ENCODE peak calls at places on chromosomes 7 and 10, in ten cellular contexts. A, G, Q, N, H, U, B, S, F and I are unnamed samples.

GRCh38 chr10:35364808-35365207 is 28.5 kb downstream of the CCNY start:
- DNase-seq in A (no peak), G (no peak), Q (no peak), N (no peak), H (no peak), U (no peak), B (no peak), S (no peak), F (no peak), I (no peak)

GRCh38 chr7:12385364-12385786 is 18.3 kb downstream of the VWDE start:
- DNase-seq in A (no peak), G (no peak), Q (no peak), N (no peak), H (peak), U (no peak), B (no peak), S (no peak), F (no peak), I (no peak)

GRCh38 chr10:123942114-123942513 is 50.5 kb upstream of the CPXM2 start:
- DNase-seq in A (no peak), G (no peak), Q (no peak), N (no peak), H (no peak), U (no peak), B (no peak), S (no peak), F (no peak), I (no peak)

GRCh38 chr10:42491001-42491592 is 147.3 kb downstream of the ZNF33B start:
- DNase-seq in A (no peak), G (no peak), Q (no peak), N (no peak), H (no peak), U (peak), B (no peak), S (peak), F (no peak), I (no peak)

GRCh38 chr7:130397056-130397455 is 16.8 kb downstream of the CPA1 start:
- DNase-seq in A (no peak), G (no peak), Q (peak), N (no peak), H (no peak), U (no peak), B (no peak), S (no peak), F (no peak), I (no peak)

GRCh38 chr10:17147884-17148494 is 18.4 kb upstream of the CUBN start:
- DNase-seq in A (no peak), G (no peak), Q (no peak), N (no peak), H (no peak), U (peak), B (no peak), S (no peak), F (peak), I (no peak)

GRCh38 chr10:101829561-101830315 is 11.5 kb upstream of the OGA start:
- DNase-seq in A (no peak), G (no peak), Q (no peak), N (peak), H (no peak), U (no peak), B (no peak), S (no peak), F (no peak), I (peak)

GRCh38 chr7:33981686-33982424 is 76.5 kb downstream of the BMPER start:
- DNase-seq in A (no peak), G (no peak), Q (no peak), N (no peak), H (no peak), U (peak), B (no peak), S (no peak), F (no peak), I (no peak)

GRCh38 chr10:59290448-59290847 is 71.9 kb downstream of the FAM13C start:
- DNase-seq in A (no peak), G (no peak), Q (no peak), N (no peak), H (no peak), U (no peak), B (no peak), S (peak), F (no peak), I (no peak)

GRCh38 chr10:91798736-91799579 is 732 bp downstream of the TNKS2 start:
- DNase-seq in A (peak), G (peak), Q (no peak), N (peak), H (peak), U (peak), B (peak), S (peak), F (peak), I (no peak)

GRCh38 chr7:7271094-7271874 is 88.9 kb downstream of the C1GALT1 start:
- DNase-seq in A (no peak), G (peak), Q (no peak), N (no peak), H (no peak), U (no peak), B (no peak), S (no peak), F (peak), I (no peak)

GRCh38 chr7:47546728-47547494 is 35.0 kb downstream of the TNS3 start:
- DNase-seq in A (no peak), G (no peak), Q (no peak), N (no peak), H (no peak), U (no peak), B (no peak), S (no peak), F (no peak), I (no peak)

GRCh38 chr7:7923818-7924217 is 44.8 kb upstream of the GLCCI1 start:
- DNase-seq in A (no peak), G (no peak), Q (no peak), N (no peak), H (no peak), U (no peak), B (no peak), S (no peak), F (no peak), I (no peak)

GRCh38 chr10:32112055-32112454 is 55.8 kb upstream of the KIF5B start:
- DNase-seq in A (no peak), G (no peak), Q (peak), N (no peak), H (no peak), U (peak), B (no peak), S (peak), F (peak), I (no peak)

GRCh38 chr10:132132391-132132841 is 54.3 kb upstream of the DPYSL4 start:
- DNase-seq in A (no peak), G (no peak), Q (no peak), N (no peak), H (no peak), U (no peak), B (no peak), S (no peak), F (no peak), I (no peak)

GRCh38 chr10:72226418-72227027 is 10.4 kb upstream of the ASCC1 start:
- DNase-seq in A (no peak), G (no peak), Q (no peak), N (no peak), H (no peak), U (no peak), B (no peak), S (no peak), F (no peak), I (no peak)

GRCh38 chr7:45937862-45938261 is 16.8 kb upstream of the IGFBP3 start:
- DNase-seq in A (no peak), G (no peak), Q (no peak), N (no peak), H (no peak), U (no peak), B (no peak), S (no peak), F (no peak), I (no peak)

GRCh38 chr10:5529702-5530411 is 5.1 kb downstream of the CALML3 start:
- DNase-seq in A (no peak), G (no peak), Q (no peak), N (no peak), H (no peak), U (no peak), B (no peak), S (no peak), F (no peak), I (no peak)

DNA sequence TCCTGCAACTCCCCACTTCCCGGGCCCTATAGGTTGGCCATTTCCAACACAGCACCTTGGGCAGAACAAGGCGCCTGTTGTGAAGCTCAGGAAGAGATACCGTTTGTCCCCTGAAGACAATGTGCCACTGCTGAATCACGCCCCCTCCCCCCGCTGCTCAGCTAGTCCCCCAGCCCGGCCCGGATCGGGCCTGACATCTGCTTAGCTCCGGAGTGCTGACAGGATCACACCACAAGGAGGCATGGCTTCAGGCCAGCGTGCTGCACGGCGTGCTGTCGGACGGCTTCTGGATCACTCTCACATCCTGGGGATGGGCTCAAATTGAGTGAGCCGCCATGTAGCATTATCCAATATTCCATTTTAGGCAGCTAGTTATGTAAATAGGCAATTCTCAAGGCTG is 62.1 kb upstream of the EFCAB10 start:
- DNase-seq in A (no peak), G (no peak), Q (no peak), N (no peak), H (peak), U (no peak), B (no peak), S (no peak), F (no peak), I (no peak)
- TF ChIP-seq CTCF in A (no peak), G (no peak), Q (peak), N (no peak), H (peak), U (no peak), B (no peak), S (no peak), F (no peak), I (no peak)

GRCh38 chr10:116106611-116107010 is 166.4 kb downstream of the GFRA1 start:
- DNase-seq in A (no peak), G (no peak), Q (no peak), N (no peak), H (no peak), U (no peak), B (no peak), S (no peak), F (no peak), I (no peak)

GRCh38 chr10:116108106-116108505 is 164.9 kb downstream of the GFRA1 start:
- DNase-seq in A (no peak), G (no peak), Q (no peak), N (no peak), H (no peak), U (no peak), B (no peak), S (no peak), F (no peak), I (no peak)

GRCh38 chr10:116101616-116102015 is 171.4 kb downstream of the GFRA1 start:
- DNase-seq in A (no peak), G (no peak), Q (no peak), N (no peak), H (no peak), U (peak), B (no peak), S (no peak), F (peak), I (no peak)

GRCh38 chr10:116104210-116104932 is 168.6 kb downstream of the GFRA1 start:
- DNase-seq in A (no peak), G (no peak), Q (no peak), N (no peak), H (no peak), U (no peak), B (no peak), S (no peak), F (no peak), I (no peak)

GRCh38 chr10:116105259-116105658 is 167.7 kb downstream of the GFRA1 start:
- DNase-seq in A (no peak), G (no peak), Q (no peak), N (no peak), H (no peak), U (no peak), B (no peak), S (no peak), F (no peak), I (no peak)
- TF ChIP-seq CTCF in A (no peak), G (no peak), Q (no peak), N (no peak), H (no peak), U (no peak), B (no peak), S (no peak), F (no peak), I (no peak)

GRCh38 chr10:120039066-120039465 is 146.5 kb downstream of the SEC23IP start:
- DNase-seq in A (no peak), G (no peak), Q (no peak), N (no peak), H (no peak), U (no peak), B (no peak), S (no peak), F (no peak), I (no peak)
- TF ChIP-seq CTCF in A (no peak), G (no peak), Q (no peak), N (no peak), H (no peak), U (no peak), B (no peak), S (no peak), F (no peak), I (no peak)

GRCh38 chr7:107047902-107048782 is 3.6 kb downstream of the PRKAR2B start:
- DNase-seq in A (no peak), G (no peak), Q (no peak), N (no peak), H (no peak), U (peak), B (no peak), S (peak), F (peak), I (no peak)
- TF ChIP-seq CTCF in A (no peak), G (peak), Q (no peak), N (no peak), H (peak), U (no peak), B (no peak), S (peak), F (no peak), I (no peak)

GRCh38 chr10:85548038-85548437 is 818.6 kb downstream of the GRID1 start:
- DNase-seq in A (peak), G (peak), Q (no peak), N (peak), H (peak), U (no peak), B (peak), S (peak), F (peak), I (no peak)
- TF ChIP-seq CTCF in A (peak), G (peak), Q (peak), N (peak), H (peak), U (no peak), B (peak), S (peak), F (peak), I (no peak)

GRCh38 chr7:133275441-133276105 is 22.7 kb downstream of the EXOC4 start:
- DNase-seq in A (no peak), G (no peak), Q (no peak), N (no peak), H (no peak), U (no peak), B (no peak), S (no peak), F (peak), I (no peak)

GRCh38 chr7:133274265-133274664 is 21.4 kb downstream of the EXOC4 start:
- DNase-seq in A (no peak), G (no peak), Q (no peak), N (no peak), H (no peak), U (no peak), B (no peak), S (no peak), F (no peak), I (no peak)

GRCh38 chr7:133273221-133273620 is 20.3 kb downstream of the EXOC4 start:
- DNase-seq in A (no peak), G (no peak), Q (no peak), N (no peak), H (no peak), U (no peak), B (no peak), S (no peak), F (no peak), I (no peak)

DNA sequence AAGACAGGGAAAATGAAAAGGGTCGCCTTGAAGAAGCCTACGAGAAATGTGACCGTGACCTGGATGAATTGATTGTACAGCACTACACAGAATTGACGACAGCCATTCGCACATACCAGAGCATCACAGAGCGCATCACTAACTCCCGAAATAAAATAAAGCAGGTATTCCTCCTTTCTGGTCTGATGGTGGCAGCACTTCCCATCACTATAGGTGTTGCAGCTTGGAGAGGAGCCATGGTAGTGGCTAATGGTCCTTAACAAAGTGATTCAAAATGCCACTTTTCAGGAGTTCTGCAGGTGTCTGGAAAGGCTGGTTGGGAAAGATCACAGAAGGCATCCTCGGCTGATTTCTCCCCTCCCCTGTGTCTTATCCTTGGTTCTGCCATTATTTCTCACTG is 22.1 kb downstream of the EXOC4 start:
- DNase-seq in A (no peak), G (no peak), Q (no peak), N (no peak), H (no peak), U (no peak), B (no peak), S (peak), F (no peak), I (no peak)
- TF ChIP-seq CTCF in A (no peak), G (no peak), Q (no peak), N (no peak), H (peak), U (no peak), B (no peak), S (peak), F (no peak), I (no peak)

GRCh38 chr7:141875453-141875852 is 34.2 kb upstream of the PRSS37 start:
- DNase-seq in A (no peak), G (no peak), Q (no peak), N (no peak), H (no peak), U (no peak), B (no peak), S (no peak), F (no peak), I (no peak)
- TF ChIP-seq CTCF in A (no peak), G (no peak), Q (no peak), N (no peak), H (no peak), U (no peak), B (no peak), S (no peak), F (no peak), I (no peak)

DNA sequence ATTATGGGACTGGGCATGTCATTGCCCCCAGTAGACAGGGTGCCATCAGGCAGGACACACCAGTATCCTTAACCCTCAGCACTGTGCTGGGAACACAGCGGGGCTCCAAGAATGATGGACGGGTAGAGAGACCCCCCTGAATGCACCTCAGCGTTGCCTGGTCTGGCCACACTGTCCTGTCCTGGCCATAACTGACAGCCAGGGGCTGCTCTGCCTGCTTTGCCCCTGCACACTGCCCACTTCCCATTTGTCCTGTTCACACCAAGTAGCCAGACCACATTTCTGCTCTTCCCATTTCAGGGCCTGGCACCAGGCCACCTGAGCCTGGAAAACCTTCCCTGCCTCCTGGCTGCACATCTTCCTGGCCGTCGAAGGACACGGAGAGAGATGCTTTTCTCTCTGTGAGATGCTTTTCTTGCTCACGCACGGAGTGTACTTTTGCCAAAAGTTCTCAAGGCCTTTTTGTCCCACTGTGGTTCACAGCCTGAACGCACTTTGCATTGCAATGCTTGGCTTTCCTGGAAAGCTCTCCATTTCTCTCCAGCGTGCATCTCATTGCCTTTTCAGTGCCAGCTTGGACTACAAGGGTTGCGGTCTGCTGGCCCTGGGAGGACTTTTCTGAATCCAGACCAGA is 131.0 kb upstream of the EEPD1 start:
- DNase-seq in A (no peak), G (no peak), Q (no peak), N (no peak), H (no peak), U (no peak), B (no peak), S (no peak), F (no peak), I (no peak)
- TF ChIP-seq CTCF in A (no peak), G (no peak), Q (no peak), N (no peak), H (peak), U (no peak), B (no peak), S (no peak), F (no peak), I (no peak)

GRCh38 chr7:112449353-112449752 is 907 bp upstream of the IFRD1 start:
- DNase-seq in A (peak), G (peak), Q (no peak), N (no peak), H (no peak), U (peak), B (peak), S (peak), F (peak), I (no peak)

GRCh38 chr7:112453505-112454171 is 3.4 kb downstream of the IFRD1 start:
- DNase-seq in A (no peak), G (no peak), Q (no peak), N (no peak), H (no peak), U (peak), B (no peak), S (no peak), F (peak), I (no peak)

GRCh38 chr7:112449902-112450806 is at the start of gene IFRD1:
- DNase-seq in A (peak), G (peak), Q (peak), N (peak), H (peak), U (peak), B (peak), S (peak), F (peak), I (peak)

GRCh38 chr7:112450807-112451661 is 774 bp downstream of the IFRD1 start:
- DNase-seq in A (peak), G (peak), Q (peak), N (peak), H (peak), U (peak), B (peak), S (peak), F (peak), I (peak)

DNA sequence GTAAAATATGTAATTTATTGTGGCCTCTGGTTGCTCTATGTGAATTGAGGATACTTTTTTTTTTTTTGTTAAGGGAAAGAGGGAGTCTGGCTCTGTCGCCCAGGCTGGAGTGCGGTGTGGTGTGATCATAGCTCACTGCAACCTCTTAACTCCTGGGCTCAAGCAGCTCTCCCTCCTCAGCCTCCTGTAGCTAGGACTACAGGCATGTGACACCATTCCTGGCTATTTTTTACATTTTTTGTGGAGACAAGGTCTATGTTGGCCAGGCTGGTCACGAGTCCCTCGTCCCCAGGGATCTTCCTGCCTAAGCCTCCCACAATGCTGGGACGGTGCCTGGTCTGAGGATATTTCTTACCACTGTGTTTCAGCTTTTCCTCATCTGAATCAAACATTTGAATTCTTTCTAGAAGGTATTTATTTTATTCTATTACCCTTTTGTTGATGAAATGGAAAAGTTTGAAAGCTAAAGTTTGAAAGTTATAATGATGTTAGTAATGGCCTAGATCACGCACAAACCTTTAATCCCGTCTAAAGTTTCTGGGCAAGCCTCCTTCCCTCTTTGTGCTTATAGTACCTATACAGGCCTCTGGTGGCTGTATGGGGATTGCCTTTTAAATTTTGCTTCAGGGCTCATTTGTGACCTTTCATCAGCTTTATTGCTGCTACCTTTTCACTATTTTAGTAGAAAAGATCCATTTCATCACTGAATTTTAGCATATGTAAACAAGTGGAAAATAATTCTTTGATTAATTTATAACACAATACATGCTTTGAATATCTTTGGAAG is 2.0 kb downstream of the IFRD1 start:
- DNase-seq in A (no peak), G (peak), Q (no peak), N (peak), H (no peak), U (peak), B (peak), S (peak), F (peak), I (no peak)
- TF ChIP-seq CTCF in A (no peak), G (peak), Q (peak), N (no peak), H (peak), U (peak), B (no peak), S (no peak), F (peak), I (no peak)

GRCh38 chr10:110698782-110699201 is 54.7 kb downstream of the RBM20 start:
- DNase-seq in A (no peak), G (no peak), Q (no peak), N (no peak), H (no peak), U (peak), B (no peak), S (no peak), F (no peak), I (no peak)
- TF ChIP-seq CTCF in A (no peak), G (no peak), Q (no peak), N (no peak), H (no peak), U (no peak), B (no peak), S (no peak), F (no peak), I (no peak)